ENCODE peak calls at places on chromosome 1, in five cellular contexts. E is CD4-positive, CD25-positive, alpha-beta regulatory T cell; F is activated CD4-positive, alpha-beta T cell treated with anti-CD3 and anti-CD28 coated beads, Interleukin-2, amount 10 ng/mL, durations not matched to agents 7 days and 5 days; O is stimulated activated CD4-positive, alpha-beta T cell treated with anti-CD3 and anti-CD28 coated beads, Interleukin-15, amount 100 ng/mL, for 1 hour; Q is aorta. N is an unnamed sample.

GRCh38 chr1:2952992-2953391 is 68.3 kb upstream of the ACTRT2 start:
- DNase-seq in E (no peak), F (no peak), O (no peak), Q (peak; percentile 50), N (no peak)

GRCh38 chr1:166905930-166906329 is 29.9 kb upstream of the TADA1 start:
- DNase-seq in E (no peak), F (peak; percentile 27), O (no peak), Q (no peak), N (peak; percentile 20)

GRCh38 chr1:108050134-108050533 is 85.2 kb upstream of the VAV3 start:
- DNase-seq in E (no peak), F (no peak), O (no peak), Q (peak; percentile 74), N (no peak)

GRCh38 chr1:230230948-230231738 is 164.1 kb downstream of the GALNT2 start:
- DNase-seq in E (no peak), F (no peak), O (no peak), Q (no peak), N (no peak)

GRCh38 chr1:85581138-85581801 is 709 bp downstream of the CCN1 start:
- DNase-seq in E (no peak), F (peak; percentile 50), O (no peak), Q (peak; percentile 86), N (no peak)

GRCh38 chr1:175129182-175129581 is 61.5 kb downstream of the TNN start:
- DNase-seq in E (no peak), F (no peak), O (no peak), Q (no peak), N (no peak)

GRCh38 chr1:221667504-221667903 is 74.4 kb downstream of the DUSP10 start:
- DNase-seq in E (no peak), F (no peak), O (no peak), Q (no peak), N (no peak)

GRCh38 chr1:209585197-209585596 is 1.7 kb downstream of the CAMK1G start:
- DNase-seq in E (no peak), F (no peak), O (no peak), Q (no peak), N (no peak)

GRCh38 chr1:230236951-230237350 is 169.9 kb downstream of the GALNT2 start:
- DNase-seq in E (no peak), F (no peak), O (no peak), Q (no peak), N (no peak)

GRCh38 chr1:4693316-4693715 is 38.9 kb downstream of the AJAP1 start:
- DNase-seq in E (no peak), F (no peak), O (no peak), Q (no peak), N (no peak)

GRCh38 chr1:9872430-9873165 is 37.5 kb downstream of the CTNNBIP1 start:
- DNase-seq in E (no peak), F (no peak), O (no peak), Q (no peak), N (no peak)

GRCh38 chr1:1439550-1440261 is 4.2 kb downstream of the VWA1 start:
- DNase-seq in E (no peak), F (no peak), O (no peak), Q (no peak), N (no peak)

GRCh38 chr1:227766015-227766634 is 30.9 kb downstream of the SNAP47 start:
- DNase-seq in E (peak; percentile 82), F (peak; percentile 89), O (peak; percentile 67), Q (peak; percentile 71), N (peak; percentile 67)

GRCh38 chr1:45230537-45230936 is 24.1 kb upstream of the ZSWIM5 start:
- DNase-seq in E (no peak), F (no peak), O (no peak), Q (no peak), N (no peak)

GRCh38 chr1:41093826-41094225 is 72.3 kb upstream of the SLFNL1 start:
- DNase-seq in E (no peak), F (no peak), O (no peak), Q (no peak), N (no peak)

GRCh38 chr1:30085814-30086770 is 637.3 kb downstream of the MATN1 start:
- DNase-seq in E (no peak), F (peak; percentile 30), O (no peak), Q (peak; percentile 92), N (peak; percentile 19)

GRCh38 chr1:58854576-58854975 is 70.7 kb upstream of the JUN start:
- DNase-seq in E (no peak), F (peak; percentile 18), O (no peak), Q (no peak), N (peak; percentile 63)

GRCh38 chr1:38546630-38547029 is 312.9 kb downstream of the RRAGC start:
- DNase-seq in E (no peak), F (no peak), O (no peak), Q (no peak), N (no peak)

GRCh38 chr1:11654571-11655262 is at the start of gene FBXO44:
- DNase-seq in E (peak; percentile 65), F (peak; percentile 69), O (peak; percentile 59), Q (peak; percentile 79), N (no peak)

GRCh38 chr1:82227696-82228095 is 427.0 kb downstream of the ADGRL2 start:
- DNase-seq in E (no peak), F (no peak), O (no peak), Q (no peak), N (no peak)

GRCh38 chr1:210143465-210144062 is 89.0 kb upstream of the SERTAD4 start:
- DNase-seq in E (no peak), F (peak; percentile 47), O (no peak), Q (peak; percentile 90), N (peak; percentile 29)

GRCh38 chr1:158035976-158036583 is 42.6 kb downstream of the KIRREL1 start:
- DNase-seq in E (no peak), F (peak; percentile 25), O (no peak), Q (no peak), N (peak; percentile 30)

GRCh38 chr1:234265861-234266260 is 107.4 kb upstream of the COA6 start:
- DNase-seq in E (no peak), F (no peak), O (no peak), Q (no peak), N (no peak)

GRCh38 chr1:85576642-85577420 is 3.7 kb upstream of the CCN1 start:
- DNase-seq in E (no peak), F (peak; percentile 64), O (no peak), Q (peak; percentile 97), N (no peak)

GRCh38 chr1:180652791-180653190 is 21.0 kb downstream of the XPR1 start:
- DNase-seq in E (no peak), F (no peak), O (no peak), Q (no peak), N (no peak)

GRCh38 chr1:208766812-208767211 is 522.6 kb upstream of the PLXNA2 start:
- DNase-seq in E (no peak), F (no peak), O (no peak), Q (no peak), N (no peak)

GRCh38 chr1:216566809-216567208 is 143.6 kb upstream of the USH2A start:
- DNase-seq in E (no peak), F (no peak), O (no peak), Q (no peak), N (no peak)

N was measured in Jurkat, Clone E6-1.